ENCODE peak calls at places on chromosomes 7 and 10, in five cellular contexts. H is NCI-H1105 treated with DMSO at 0.1 percent for 48 hours, Z is GM13977, G is GM03348, S is NCI-H526. F is an unnamed sample.

GRCh38 chr7:50664461-50664922 is 99.3 kb upstream of the DDC start:
- DNase-seq in S (no peak), H (no peak), G (peak), Z (peak), F (no peak)

GRCh38 chr7:75971309-75971960 is 23.0 kb downstream of the TMEM120A start:
- DNase-seq in G (no peak), S (no peak), H (no peak), Z (no peak), F (no peak)

GRCh38 chr10:79468841-79469585 is 23.6 kb upstream of the ZCCHC24 start:
- DNase-seq in S (no peak), G (no peak), Z (no peak), H (no peak), F (no peak)

GRCh38 chr7:45203947-45204445 is 46.4 kb downstream of the RAMP3 start:
- DNase-seq in H (no peak), S (no peak), G (peak), Z (peak), F (peak)

GRCh38 chr7:44566680-44567079 is 7.0 kb downstream of the DDX56 start:
- DNase-seq in Z (no peak), S (no peak), H (no peak), G (no peak), F (no peak)

GRCh38 chr10:60203993-60204618 is 185.6 kb downstream of the ANK3 start:
- DNase-seq in S (no peak), G (peak), Z (peak), H (peak), F (no peak)

GRCh38 chr10:87072449-87072848 is 22.2 kb downstream of the GLUD1 start:
- DNase-seq in G (no peak), Z (no peak), S (no peak), H (no peak), F (no peak)

GRCh38 chr7:83936056-83936703 is 258.4 kb downstream of the SEMA3A start:
- DNase-seq in S (peak), H (peak), G (peak), Z (peak), F (peak)

GRCh38 chr10:46223064-46223480 is 63.7 kb upstream of the ANTXRL start:
- DNase-seq in Z (no peak), S (no peak), G (peak), H (no peak), F (no peak)

GRCh38 chr10:958106-958505 is 26.6 kb upstream of the LARP4B start:
- DNase-seq in H (no peak), G (no peak), S (no peak), Z (no peak), F (no peak)

GRCh38 chr10:31508234-31508633 is 189.2 kb downstream of the ZEB1 start:
- DNase-seq in H (no peak), S (no peak), Z (no peak), G (no peak), F (no peak)

GRCh38 chr10:30781571-30782542 is 152.3 kb upstream of the LYZL2 start:
- DNase-seq in G (no peak), Z (no peak), H (no peak), S (no peak), F (no peak)

GRCh38 chr10:67670401-67670800 is 25.6 kb downstream of the CTNNA3 start:
- DNase-seq in H (no peak), Z (no peak), G (no peak), S (no peak), F (no peak)

GRCh38 chr7:125279956-125280355 is 350.3 kb upstream of the POT1 start:
- DNase-seq in G (no peak), Z (no peak), H (peak), S (no peak), F (no peak)

GRCh38 chr10:65194131-65194530 is 1672.9 kb downstream of the REEP3 start:
- DNase-seq in S (no peak), H (no peak), G (no peak), Z (no peak), F (no peak)

GRCh38 chr7:74019149-74019548 is 8.8 kb upstream of the ELN start:
- DNase-seq in S (no peak), Z (no peak), H (no peak), G (no peak), F (no peak)

GRCh38 chr7:128929201-128929808 is 8.4 kb upstream of the IRF5 start:
- DNase-seq in Z (no peak), G (no peak), H (no peak), S (no peak), F (no peak)

GRCh38 chr10:112912441-112912911 is 37.6 kb upstream of the TCF7L2 start:
- DNase-seq in G (no peak), Z (no peak), H (no peak), S (no peak), F (no peak)

GRCh38 chr7:7851381-7851780 is 117.2 kb upstream of the GLCCI1 start:
- DNase-seq in H (no peak), S (no peak), G (no peak), Z (no peak), F (no peak)

GRCh38 chr10:21065621-21066248 is 168.6 kb upstream of the NEBL start:
- DNase-seq in H (no peak), G (no peak), Z (no peak), S (no peak), F (no peak)

GRCh38 chr10:88515235-88515634 is 67.9 kb downstream of the RNLS start:
- DNase-seq in H (no peak), G (no peak), S (no peak), Z (no peak), F (no peak)

GRCh38 chr10:5663692-5664427 is 2.5 kb downstream of the ASB13 start:
- DNase-seq in Z (no peak), H (no peak), S (peak), G (no peak), F (no peak)

GRCh38 chr7:102223175-102223574 is 63.5 kb upstream of the SH2B2 start:
- DNase-seq in G (no peak), S (no peak), H (no peak), Z (no peak), F (no peak)

GRCh38 chr7:2862831-2863361 is 18.8 kb upstream of the GNA12 start:
- DNase-seq in S (no peak), G (no peak), H (no peak), Z (no peak), F (no peak)

GRCh38 chr10:35025916-35026315 is 64.2 kb downstream of the CUL2 start:
- DNase-seq in G (peak), H (no peak), S (no peak), Z (no peak), F (peak)

GRCh38 chr10:43128958-43129706 is 9.1 kb upstream of the CSGALNACT2 start:
- DNase-seq in G (peak), Z (peak), S (no peak), H (no peak), F (peak)

GRCh38 chr7:142338633-142339501 is 81.0 kb upstream of the PRSS58 start:
- DNase-seq in G (no peak), Z (no peak), H (peak), S (peak), F (no peak)

GRCh38 chr10:3873728-3874461 is 88.9 kb upstream of the KLF6 start:
- DNase-seq in S (no peak), Z (peak), G (no peak), H (no peak), F (no peak)

GRCh38 chr7:29976265-29976664 is 13.3 kb downstream of the SCRN1 start:
- DNase-seq in Z (no peak), G (no peak), H (no peak), S (no peak), F (no peak)

GRCh38 chr10:32065871-32066270 is 9.6 kb upstream of the KIF5B start:
- DNase-seq in Z (no peak), G (peak), S (no peak), H (no peak), F (no peak)

GRCh38 chr7:98357751-98358161 is 43.1 kb downstream of the BAIAP2L1 start:
- DNase-seq in H (no peak), S (no peak), G (peak), Z (no peak), F (no peak)

GRCh38 chr7:111630862-111631261 is 68.6 kb upstream of the IMMP2L start:
- DNase-seq in H (no peak), Z (no peak), G (no peak), S (no peak), F (no peak)

GRCh38 chr7:4166807-4167206 is 515.3 kb upstream of the FOXK1 start:
- DNase-seq in Z (no peak), G (no peak), S (no peak), H (no peak), F (no peak)

GRCh38 chr7:45196374-45196773 is 38.8 kb downstream of the RAMP3 start:
- DNase-seq in S (no peak), G (no peak), H (no peak), Z (peak), F (no peak)

GRCh38 chr10:79247373-79248137 is 99.7 kb upstream of the PPIF start:
- DNase-seq in H (no peak), S (no peak), G (no peak), Z (no peak), F (no peak)

GRCh38 chr7:141387521-141388217 is 163.5 kb upstream of the AGK start:
- DNase-seq in G (no peak), S (no peak), H (no peak), Z (no peak), F (no peak)

GRCh38 chr7:143484059-143484458 is 6.4 kb downstream of the TAS2R41 start:
- DNase-seq in H (no peak), Z (no peak), S (no peak), G (no peak), F (no peak)

GRCh38 chr10:125084191-125085186 is 75.9 kb downstream of the CTBP2 start:
- DNase-seq in H (peak), S (no peak), Z (no peak), G (peak), F (peak)

GRCh38 chr10:24503627-24504320 is 219.9 kb downstream of the ARHGAP21 start:
- DNase-seq in Z (peak), G (peak), H (peak), S (peak), F (no peak)

F was measured in BJ.